ENCODE peak calls at places on chromosomes 12 and 14, in seven cellular contexts. B is AG10803; V is CD8-positive, alpha-beta T cell; N is IMR-90; L is GM12864; O is mesendoderm; M is adrenal gland. A is an unnamed sample.

GRCh38 chr12:31393004-31393550 is 67.1 kb upstream of the SINHCAF start:
- DNase-seq in B (no peak), M (no peak), O (no peak), N (no peak), L (no peak), V (no peak), A (no peak)

GRCh38 chr14:81211844-81212243 is 8.9 kb downstream of the GTF2A1 start:
- DNase-seq in M (peak), O (peak), B (peak), N (peak), V (no peak), L (no peak), A (peak)

GRCh38 chr14:77309122-77309521 is 11.6 kb downstream of the POMT2 start:
- DNase-seq in N (no peak), V (no peak), O (no peak), M (no peak), B (no peak), L (no peak), A (no peak)

GRCh38 chr12:13670249-13670648 is 311.2 kb downstream of the GRIN2B start:
- DNase-seq in L (no peak), O (no peak), M (no peak), B (no peak), V (no peak), N (no peak), A (no peak)

GRCh38 chr12:56998981-56999380 is 7.4 kb downstream of the ZBTB39 start:
- DNase-seq in L (no peak), N (no peak), M (no peak), V (no peak), O (no peak), B (no peak), A (no peak)

GRCh38 chr12:57708296-57708695 is 14.4 kb downstream of the OS9 start:
- DNase-seq in N (no peak), V (no peak), L (no peak), M (no peak), O (no peak), B (no peak), A (no peak)

GRCh38 chr14:104370256-104370870 is 209.2 kb upstream of the C14orf180 start:
- DNase-seq in M (peak), B (no peak), L (no peak), V (no peak), N (no peak), O (peak), A (no peak)

GRCh38 chr14:23008836-23009235 is 1.1 kb downstream of the C14orf93 start:
- DNase-seq in L (no peak), B (no peak), M (no peak), N (no peak), O (no peak), V (no peak), A (no peak)

GRCh38 chr14:105989746-105990302 is 463.4 kb downstream of the TMEM121 start:
- DNase-seq in O (no peak), B (no peak), M (no peak), N (no peak), L (no peak), V (no peak), A (no peak)

GRCh38 chr12:49577589-49578315 is 9.8 kb upstream of the MCRS1 start:
- DNase-seq in V (no peak), L (no peak), N (no peak), M (no peak), B (no peak), O (no peak), A (no peak)

GRCh38 chr14:96362071-96362964 is 823 bp downstream of the ATG2B start:
- DNase-seq in N (peak), B (peak), O (peak), L (peak), M (peak), V (peak), A (peak)

DNA sequence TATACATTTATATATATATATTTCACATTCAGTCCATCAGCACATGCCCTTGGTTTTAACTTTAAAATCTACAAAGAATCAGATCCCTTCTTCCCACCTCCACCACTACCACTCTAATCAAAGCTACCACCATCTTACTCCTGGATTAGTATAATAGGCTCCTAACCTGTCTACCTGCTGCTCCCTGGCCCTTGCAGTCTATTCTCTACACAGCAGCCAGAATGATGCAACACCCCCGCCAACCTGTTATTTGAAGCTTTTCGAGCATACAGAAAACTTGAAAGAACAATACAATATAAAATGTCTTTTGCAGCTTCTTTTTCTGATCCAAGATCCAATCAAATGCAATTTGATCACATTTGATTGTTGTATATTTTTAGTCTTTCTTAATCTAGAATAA is 165.9 kb upstream of the HMGA2 start:
- DNase-seq in M (no peak), N (no peak), B (no peak), O (no peak), L (no peak), V (no peak), A (no peak)
- H3K4me3 ChIP-seq in M (no peak), N (no peak), B (no peak), O (no peak), L (no peak), V (no peak), A (no peak)

DNA sequence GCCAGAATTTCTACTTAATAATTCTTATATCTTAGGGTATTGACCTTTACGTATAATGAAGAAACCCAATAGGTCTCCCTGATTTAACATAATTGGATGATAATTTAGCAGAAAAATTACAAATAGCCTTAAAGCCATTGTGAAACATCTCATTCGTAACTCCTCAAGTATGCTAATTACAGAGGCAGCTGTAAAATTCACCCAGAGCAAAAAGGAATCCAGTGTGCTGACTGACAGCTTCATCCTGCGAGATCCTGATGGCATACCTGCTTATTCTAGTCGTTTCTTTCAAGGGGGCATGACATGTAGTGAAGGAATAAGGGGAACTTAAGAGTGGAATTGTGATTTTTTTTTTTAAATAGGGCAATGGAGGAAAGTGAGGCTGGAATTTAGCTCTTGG is 291.5 kb downstream of the FUT8 start:
- DNase-seq in O (peak), B (peak), L (no peak), M (no peak), V (no peak), N (peak), A (no peak)
- H3K4me3 ChIP-seq in O (no peak), B (no peak), L (no peak), M (no peak), V (no peak), N (no peak), A (no peak)

GRCh38 chr12:54195080-54195479 is 6.3 kb upstream of the SMUG1 start:
- DNase-seq in B (no peak), L (no peak), V (no peak), N (no peak), M (no peak), O (no peak), A (no peak)

GRCh38 chr12:54196396-54196795 is 7.6 kb upstream of the SMUG1 start:
- DNase-seq in M (no peak), L (no peak), O (no peak), V (no peak), B (no peak), N (no peak), A (no peak)

GRCh38 chr12:54195736-54196347 is 7.1 kb upstream of the SMUG1 start:
- DNase-seq in L (no peak), N (peak), V (no peak), O (no peak), B (peak), M (peak), A (no peak)

GRCh38 chr12:54199034-54199433 is 10.2 kb upstream of the SMUG1 start:
- DNase-seq in V (no peak), L (no peak), M (no peak), O (no peak), N (no peak), B (no peak), A (no peak)

DNA sequence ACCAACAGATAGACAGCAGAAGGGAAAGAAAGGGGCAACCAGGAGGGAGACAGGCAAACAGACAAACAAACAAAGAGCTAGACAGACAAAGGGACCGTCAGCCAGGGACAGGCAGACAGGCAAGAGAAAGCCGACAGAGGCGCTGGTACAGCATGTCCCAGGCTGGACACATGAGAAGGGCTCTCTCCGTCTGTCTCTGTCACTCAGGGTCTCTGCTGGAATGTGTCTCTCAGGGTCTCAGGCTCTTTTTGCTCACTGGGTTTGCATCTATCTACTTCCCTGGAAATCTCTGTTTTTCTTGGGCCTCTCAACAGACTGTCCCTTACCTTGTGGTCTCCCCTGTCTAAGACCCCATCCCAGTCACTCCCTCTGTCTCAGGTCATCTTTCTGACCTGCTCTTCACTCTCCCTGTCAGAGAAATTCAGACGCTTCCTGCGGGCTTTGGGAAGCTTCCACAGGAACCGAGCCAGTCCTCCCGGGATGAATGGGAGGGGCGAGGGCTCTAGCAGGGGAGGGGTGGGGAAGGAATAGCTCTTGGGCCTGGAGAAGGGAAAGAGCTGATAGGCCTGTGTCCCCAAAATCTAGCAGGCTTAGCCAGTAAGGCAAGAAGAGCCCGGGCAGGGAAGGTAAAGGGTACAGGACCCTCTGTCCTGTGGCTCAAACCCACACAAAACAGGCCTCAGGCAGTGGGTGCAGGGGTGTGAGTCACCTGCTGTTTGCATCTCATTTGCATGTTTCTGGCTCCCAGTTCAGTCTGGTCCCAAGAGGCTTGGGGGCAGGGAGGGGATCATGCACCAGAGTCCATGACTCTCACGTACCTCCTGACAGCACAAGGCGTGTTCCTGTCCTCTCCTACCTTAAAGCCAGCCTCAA is 8.5 kb upstream of the SMUG1 start:
- DNase-seq in M (no peak), L (no peak), N (peak), V (no peak), O (no peak), B (peak), A (no peak)
- H3K4me3 ChIP-seq in M (no peak), L (no peak), N (no peak), V (no peak), O (no peak), B (no peak), A (no peak)

GRCh38 chr12:82665142-82665923 is 21.4 kb upstream of the TMTC2 start:
- DNase-seq in B (no peak), M (no peak), O (no peak), L (no peak), V (no peak), N (no peak), A (no peak)

GRCh38 chr12:82660541-82661325 is 26.0 kb upstream of the TMTC2 start:
- DNase-seq in L (no peak), N (no peak), M (no peak), V (no peak), O (no peak), B (no peak), A (no peak)

GRCh38 chr12:82655751-82656150 is 31.0 kb upstream of the TMTC2 start:
- DNase-seq in L (no peak), M (no peak), N (no peak), V (no peak), O (no peak), B (no peak), A (no peak)

GRCh38 chr12:82663893-82664292 is 22.8 kb upstream of the TMTC2 start:
- DNase-seq in L (no peak), M (no peak), B (no peak), V (no peak), O (no peak), N (no peak), A (no peak)

DNA sequence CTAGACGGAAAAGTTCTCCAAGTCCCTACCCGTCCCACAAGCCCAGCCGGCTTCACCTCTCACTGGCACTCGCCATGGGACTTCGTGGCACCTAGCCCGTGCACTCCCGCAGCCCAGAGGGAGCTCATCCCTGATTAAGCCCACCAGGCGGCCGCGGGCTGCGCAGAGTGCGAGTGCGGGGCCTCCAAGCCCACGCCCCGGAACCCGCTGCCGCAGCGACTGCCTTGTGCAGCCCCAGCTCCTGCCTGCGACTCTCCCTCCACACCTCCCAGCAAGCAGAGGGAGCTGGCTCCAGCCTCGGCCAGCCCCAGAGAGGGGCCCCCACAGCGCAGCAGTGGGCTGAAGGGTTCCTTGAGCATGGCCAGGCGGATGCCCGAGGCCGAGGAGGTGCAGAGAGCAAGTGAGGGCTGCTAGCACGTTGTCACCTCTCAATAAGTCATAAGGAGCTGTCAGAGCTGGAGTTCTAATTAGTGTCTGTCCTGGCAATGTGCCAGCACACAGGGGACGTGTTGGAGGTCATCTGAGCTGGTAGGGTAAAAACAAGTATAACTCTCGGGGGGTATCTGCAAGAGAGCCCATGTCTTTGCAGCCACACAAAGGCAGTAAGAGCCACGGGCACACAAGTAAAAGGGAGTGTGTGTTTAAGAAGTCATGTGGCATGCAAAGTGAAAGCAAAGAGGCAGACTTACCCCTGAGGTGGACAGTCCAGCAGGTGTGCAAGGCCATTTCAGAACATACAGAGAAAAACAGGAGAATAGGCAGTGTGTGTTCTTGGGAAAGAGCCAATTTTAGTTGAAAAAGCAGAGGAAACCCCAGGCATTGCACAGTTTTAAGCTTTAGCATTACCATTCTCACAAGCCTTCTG is 27.1 kb upstream of the TMTC2 start:
- DNase-seq in M (no peak), V (no peak), B (no peak), O (no peak), L (no peak), N (no peak), A (no peak)
- H3K4me3 ChIP-seq in M (no peak), V (no peak), B (no peak), O (no peak), L (no peak), N (no peak), A (no peak)

GRCh38 chr14:73312697-73313096 is 75.4 kb downstream of the PAPLN start:
- DNase-seq in O (no peak), B (no peak), L (no peak), V (no peak), M (no peak), N (no peak), A (no peak)
- H3K4me3 ChIP-seq in O (no peak), B (no peak), L (no peak), V (no peak), M (no peak), N (no peak), A (no peak)

GRCh38 chr14:64217747-64218146 is 76.4 kb downstream of the ESR2 start:
- DNase-seq in O (no peak), V (no peak), N (no peak), B (no peak), M (no peak), L (no peak), A (no peak)

GRCh38 chr14:64215274-64215673 is 78.9 kb downstream of the ESR2 start:
- DNase-seq in M (no peak), O (no peak), B (no peak), V (no peak), N (no peak), L (no peak), A (no peak)

GRCh38 chr14:64217318-64217717 is 76.9 kb downstream of the ESR2 start:
- DNase-seq in O (no peak), M (no peak), V (no peak), L (no peak), B (no peak), N (no peak), A (no peak)

GRCh38 chr14:64213853-64214570 is 80.2 kb downstream of the ESR2 start:
- DNase-seq in B (no peak), N (no peak), V (no peak), O (no peak), L (no peak), M (no peak), A (no peak)

GRCh38 chr14:64215978-64216377 is 78.2 kb downstream of the ESR2 start:
- DNase-seq in N (peak), O (no peak), L (no peak), M (no peak), B (no peak), V (no peak), A (no peak)
- H3K4me3 ChIP-seq in N (no peak), O (no peak), L (no peak), M (no peak), B (no peak), V (no peak), A (no peak)

DNA sequence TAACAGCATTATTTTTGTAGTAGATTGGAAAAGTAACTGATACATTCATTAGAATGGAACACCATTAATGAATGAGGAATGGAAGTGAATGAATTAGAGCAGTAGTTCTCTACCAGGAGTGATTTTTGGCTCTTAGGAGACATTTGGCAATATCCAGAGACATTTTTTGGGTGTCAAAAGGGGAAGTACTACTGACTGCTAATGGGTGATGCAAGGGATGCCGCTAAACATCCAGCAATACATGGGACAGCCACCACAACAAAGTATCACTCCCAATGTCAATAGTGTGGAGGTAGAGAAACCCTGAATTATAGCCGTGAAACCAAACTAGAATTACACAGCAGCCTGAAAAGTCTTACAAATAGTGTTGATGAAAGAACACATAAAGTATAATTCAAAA is 1.5 kb downstream of the CHURC1 start:
- DNase-seq in V (no peak), N (no peak), B (peak), L (no peak), O (no peak), M (no peak), A (no peak)
- H3K4me3 ChIP-seq in V (peak), N (no peak), B (no peak), L (no peak), O (no peak), M (no peak), A (no peak)